ENCODE peak calls at places on chromosomes 6 and 20, in six cellular contexts. D is uterus, T is AG04450, U is heart left ventricle, O is lower lobe of right lung, W is cardiac fibroblast. X is an unnamed sample.

GRCh38 chr6:138618168-138618567 is 118.9 kb upstream of the NHSL1 start:
- DNase-seq in D (no peak), T (peak), U (no peak), O (no peak), W (no peak), X (no peak)

GRCh38 chr6:11232968-11233626 is 629 bp upstream of the NEDD9 start:
- DNase-seq in D (no peak), T (no peak), U (no peak), O (no peak), W (no peak), X (no peak)

GRCh38 chr6:157107571-157107914 is 215.8 kb downstream of the TMEM242 start:
- DNase-seq in D (no peak), T (no peak), U (no peak), O (no peak), W (no peak), X (no peak)

GRCh38 chr6:36195471-36196048 is 984 bp upstream of the BRPF3 start:
- DNase-seq in D (no peak), T (no peak), U (no peak), O (no peak), W (no peak), X (no peak)

GRCh38 chr6:100880149-100880900 is 804 bp downstream of the ASCC3 start:
- DNase-seq in D (no peak), T (no peak), U (no peak), O (no peak), W (no peak), X (no peak)

GRCh38 chr6:30037182-30037788 is 23.8 kb upstream of the POLR1H start:
- DNase-seq in D (no peak), T (no peak), U (no peak), O (no peak), W (peak), X (no peak)

GRCh38 chr20:46123482-46124245 is 5.5 kb downstream of the CD40 start:
- DNase-seq in D (no peak), T (no peak), U (no peak), O (no peak), W (no peak), X (no peak)

GRCh38 chr6:44489912-44490604 is 102.6 kb downstream of the CDC5L start:
- DNase-seq in D (peak), T (peak), U (peak), O (no peak), W (peak), X (peak)

GRCh38 chr6:98539669-98540207 is 294.6 kb upstream of the POU3F2 start:
- DNase-seq in D (no peak), T (no peak), U (no peak), O (no peak), W (no peak), X (no peak)

GRCh38 chr20:10603378-10603777 is 70.4 kb downstream of the JAG1 start:
- DNase-seq in D (no peak), T (no peak), U (no peak), O (no peak), W (no peak), X (no peak)

GRCh38 chr6:8633762-8634161 is 198.4 kb upstream of the SLC35B3 start:
- DNase-seq in D (no peak), T (no peak), U (no peak), O (no peak), W (no peak), X (no peak)

GRCh38 chr20:38663660-38664059 is 60.6 kb upstream of the SLC32A1 start:
- DNase-seq in D (no peak), T (no peak), U (no peak), O (no peak), W (no peak), X (no peak)

GRCh38 chr20:60298647-60299046 is 340.4 kb downstream of the CDH26 start:
- DNase-seq in D (no peak), T (no peak), U (no peak), O (no peak), W (no peak), X (no peak)

GRCh38 chr20:25083773-25084615 is 2.1 kb upstream of the VSX1 start:
- DNase-seq in D (no peak), T (no peak), U (no peak), O (no peak), W (no peak), X (no peak)

GRCh38 chr20:41413169-41413568 is 46.6 kb upstream of the EMILIN3 start:
- DNase-seq in D (no peak), T (no peak), U (no peak), O (no peak), W (no peak), X (no peak)

DNA sequence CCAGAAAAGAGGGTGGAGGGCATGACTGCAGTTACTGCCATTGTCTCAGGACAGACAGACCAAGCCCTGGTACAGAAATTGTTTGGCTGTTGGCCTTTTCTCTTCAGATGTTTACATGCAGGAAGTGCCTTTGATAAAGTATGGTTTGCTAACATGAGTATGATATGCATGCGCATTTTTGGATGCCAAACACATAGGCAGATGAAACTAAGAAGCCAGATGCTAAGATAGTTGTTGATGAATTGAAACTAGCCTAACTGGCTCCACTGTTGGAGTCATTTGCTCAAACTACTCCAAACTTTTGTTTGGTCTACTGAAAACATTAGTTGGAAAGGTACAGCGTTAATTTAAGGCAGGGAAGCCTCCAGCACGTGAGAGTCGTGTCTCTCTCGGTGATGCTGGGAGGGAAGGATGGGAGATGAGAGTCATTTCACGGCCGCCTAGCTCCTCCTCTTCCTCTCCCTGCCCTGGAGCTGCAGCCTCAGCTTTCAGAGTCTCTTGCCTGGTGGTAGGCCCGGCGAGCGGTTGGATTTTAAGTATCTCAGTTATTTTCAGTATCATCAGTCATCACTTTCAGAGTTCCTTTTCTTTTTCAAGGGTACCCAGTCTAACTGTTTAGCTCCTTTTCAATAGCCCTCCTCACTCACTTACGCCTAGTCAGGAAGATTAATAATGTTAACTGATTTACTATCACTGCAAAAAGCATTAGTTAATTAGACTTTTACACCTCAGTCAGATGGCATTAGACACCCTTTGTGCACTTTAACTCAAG is 29.8 kb downstream of the RREB1 start:
- DNase-seq in D (peak), T (no peak), U (peak), O (no peak), W (peak), X (no peak)
- H3K4me3 ChIP-seq in D (no peak), T (peak), U (peak), O (peak), W (no peak), X (peak)

GRCh38 chr20:62832951-62833391 is 16.1 kb downstream of the COL9A3 start:
- DNase-seq in D (no peak), T (no peak), U (no peak), O (no peak), W (no peak), X (no peak)
- H3K4me3 ChIP-seq in D (no peak), T (no peak), U (no peak), O (no peak), W (no peak), X (no peak)

DNA sequence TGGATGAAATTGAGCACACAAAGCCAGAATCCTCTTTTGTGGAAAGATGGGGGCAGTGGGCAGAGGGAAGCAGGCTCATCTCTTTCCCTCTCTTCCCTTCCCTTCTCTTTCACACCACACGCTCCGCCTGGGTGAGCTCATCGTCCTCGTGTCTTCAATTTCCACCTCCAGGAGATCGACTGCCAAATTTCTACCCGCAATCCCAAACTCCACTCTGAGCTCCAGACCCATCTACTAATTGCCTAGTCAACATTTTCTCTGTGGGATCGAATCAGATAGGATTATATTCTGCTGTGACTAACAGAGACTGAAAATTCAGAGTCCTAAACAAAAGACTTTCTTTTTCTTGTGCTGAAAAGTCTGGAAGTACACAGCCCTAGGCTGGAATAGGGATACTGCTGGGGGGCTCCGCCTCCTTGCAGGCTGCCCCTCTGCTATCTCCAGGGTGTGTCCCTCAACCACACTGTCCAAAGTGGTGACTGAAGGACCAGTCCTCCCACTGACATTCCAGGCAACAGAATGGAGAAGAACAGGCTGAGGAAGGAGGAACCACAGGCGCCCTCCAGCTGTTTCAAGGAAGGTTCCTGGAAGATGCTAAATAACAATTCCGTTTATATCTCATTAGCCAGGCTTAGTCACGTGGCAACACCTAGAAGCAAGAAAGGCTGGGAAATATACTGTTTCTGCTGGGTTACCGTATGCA is 5.0 kb upstream of the HSPA12B start:
- DNase-seq in D (peak), T (no peak), U (no peak), O (no peak), W (peak), X (peak)
- H3K4me3 ChIP-seq in D (no peak), T (peak), U (no peak), O (no peak), W (peak), X (peak)

GRCh38 chr6:50589751-50590470 is 123.4 kb upstream of the TFAP2D start:
- DNase-seq in D (no peak), T (no peak), U (no peak), O (no peak), W (no peak), X (no peak)

GRCh38 chr6:50586074-50586473 is 127.3 kb upstream of the TFAP2D start:
- DNase-seq in D (no peak), T (no peak), U (no peak), O (no peak), W (no peak), X (no peak)

GRCh38 chr6:50591135-50591534 is 122.2 kb upstream of the TFAP2D start:
- DNase-seq in D (no peak), T (no peak), U (no peak), O (no peak), W (no peak), X (no peak)
- H3K4me3 ChIP-seq in D (no peak), T (no peak), U (no peak), O (no peak), W (no peak), X (no peak)

DNA sequence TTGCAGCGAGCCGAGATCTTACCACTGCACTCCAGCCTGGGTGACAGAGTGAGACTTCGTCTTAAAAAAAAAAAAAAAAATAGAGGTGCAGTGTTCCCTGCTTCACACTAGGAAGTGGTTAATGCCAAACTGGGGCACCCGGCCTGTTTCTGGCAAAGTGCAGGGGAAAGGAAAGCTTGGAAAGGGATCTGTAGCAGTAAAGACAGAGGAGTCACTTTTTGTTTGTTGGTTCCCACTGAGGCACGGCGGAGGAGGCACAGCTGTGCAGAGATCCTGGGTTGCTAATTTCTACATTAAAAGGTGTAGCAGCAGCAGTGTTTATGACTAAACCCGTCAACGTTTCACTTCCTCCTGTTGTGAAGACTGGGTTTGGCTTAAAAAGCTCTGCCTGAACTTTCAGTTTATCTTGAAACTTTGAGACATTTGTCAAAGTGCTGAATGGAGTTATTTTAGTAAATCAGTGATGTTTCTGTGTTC is 125.6 kb downstream of the CARMIL1 start:
- DNase-seq in D (no peak), T (no peak), U (no peak), O (no peak), W (no peak), X (no peak)
- H3K4me3 ChIP-seq in D (no peak), T (no peak), U (no peak), O (no peak), W (no peak), X (no peak)

DNA sequence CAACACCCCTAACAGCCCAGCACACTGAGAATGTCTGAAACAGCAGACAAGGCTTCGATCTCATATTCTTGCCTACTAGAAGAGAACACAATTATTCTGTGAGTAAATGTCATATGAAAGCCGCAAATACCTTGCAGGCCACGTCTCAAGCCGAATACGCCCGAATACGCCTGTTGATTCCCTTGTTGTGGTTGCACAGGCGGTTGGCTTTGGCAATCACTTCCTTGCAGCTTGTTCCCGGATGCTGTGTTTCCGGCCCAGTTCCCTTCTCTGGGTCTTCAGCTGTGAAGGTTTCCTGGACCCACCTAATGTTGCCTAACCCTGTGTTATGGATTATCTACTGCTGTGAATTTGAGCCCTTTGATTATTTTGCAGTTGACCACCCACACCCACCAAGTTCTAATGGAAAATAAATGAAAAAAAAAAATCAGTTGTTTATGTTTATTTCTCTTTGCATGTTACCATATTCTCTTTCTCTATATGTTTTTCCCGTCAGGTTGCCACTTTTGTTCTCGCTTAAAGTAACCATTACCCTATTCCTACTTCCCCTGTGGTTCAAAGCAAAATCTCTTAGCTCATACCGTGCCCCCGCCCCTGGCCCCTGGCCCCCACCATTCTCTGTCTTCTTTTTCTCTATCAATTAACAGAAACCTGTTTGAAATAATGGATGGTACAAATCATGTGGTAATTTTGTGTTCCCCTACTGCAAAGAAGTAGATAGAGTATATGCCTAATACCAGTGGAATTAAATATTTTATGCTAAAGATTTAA is 172.4 kb downstream of the ADGB start:
- DNase-seq in D (no peak), T (no peak), U (peak), O (peak), W (no peak), X (no peak)
- H3K4me3 ChIP-seq in D (no peak), T (no peak), U (peak), O (peak), W (no peak), X (no peak)

GRCh38 chr20:21713470-21713869 is 8.0 kb downstream of the PAX1 start:
- DNase-seq in D (no peak), T (no peak), U (no peak), O (no peak), W (no peak), X (no peak)
- H3K4me3 ChIP-seq in D (no peak), T (no peak), U (no peak), O (no peak), W (no peak), X (no peak)

DNA sequence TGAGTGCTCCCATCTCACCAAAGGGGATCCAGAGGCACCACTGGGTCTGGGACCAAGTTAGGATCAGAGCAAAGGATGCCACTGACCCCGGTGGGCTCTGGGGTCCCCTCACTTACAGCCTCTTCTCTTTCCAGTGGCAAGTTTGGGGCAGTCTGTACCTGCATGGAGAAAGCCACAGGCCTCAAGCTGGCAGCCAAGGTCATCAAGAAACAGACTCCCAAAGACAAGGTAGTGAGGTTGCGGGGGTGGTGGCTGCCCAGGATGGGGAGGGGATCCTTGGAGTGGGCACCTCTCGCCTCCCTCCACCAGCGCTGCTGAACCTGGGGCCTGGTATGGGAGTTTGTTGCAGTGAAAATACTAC is 4.9 kb downstream of the MYLK2 start:
- DNase-seq in D (no peak), T (no peak), U (no peak), O (no peak), W (no peak), X (no peak)
- H3K4me3 ChIP-seq in D (no peak), T (no peak), U (no peak), O (no peak), W (no peak), X (no peak)

GRCh38 chr6:108673153-108673552 is 112.4 kb downstream of the FOXO3 start:
- DNase-seq in D (no peak), T (no peak), U (no peak), O (no peak), W (no peak), X (no peak)

GRCh38 chr6:108673602-108674001 is 112.9 kb downstream of the FOXO3 start:
- DNase-seq in D (no peak), T (no peak), U (no peak), O (no peak), W (no peak), X (no peak)

GRCh38 chr6:108669673-108670072 is 109.0 kb downstream of the FOXO3 start:
- DNase-seq in D (no peak), T (no peak), U (no peak), O (no peak), W (no peak), X (no peak)

GRCh38 chr6:108671790-108672189 is 111.1 kb downstream of the FOXO3 start:
- DNase-seq in D (no peak), T (no peak), U (no peak), O (no peak), W (no peak), X (no peak)

GRCh38 chr6:108671175-108671574 is 110.5 kb downstream of the FOXO3 start:
- DNase-seq in D (no peak), T (no peak), U (no peak), O (no peak), W (no peak), X (no peak)
- H3K4me3 ChIP-seq in D (no peak), T (no peak), U (no peak), O (no peak), W (no peak), X (no peak)